ENCODE peak calls at places on chromosome 22, in six cellular contexts. X is A549, B is K562, S is endothelial cell of umbilical vein, E is GM12878, I is HepG2. O is an unnamed sample.

GRCh38 chr22:43346521-43346929 is 3.4 kb upstream of the SCUBE1 start:
- DNase-seq in X (peak; percentile 65), B (peak; percentile 57), S (peak; percentile 29), E (no peak), I (peak; percentile 30), O (peak; percentile 61)

GRCh38 chr22:49771266-49772065 is 56.2 kb downstream of the BRD1 start:
- DNase-seq in X (no peak), B (no peak), S (no peak), E (no peak), I (no peak), O (no peak)

GRCh38 chr22:44143117-44143495 is 37.6 kb upstream of the PARVG start:
- DNase-seq in X (no peak), B (no peak), S (no peak), E (no peak), I (no peak), O (no peak)

GRCh38 chr22:49502126-49502826 is 325.4 kb downstream of the BRD1 start:
- DNase-seq in X (peak; percentile 57), B (no peak), S (no peak), E (no peak), I (peak; percentile 19), O (peak; percentile 94)

GRCh38 chr22:49723478-49724029 is 104.1 kb downstream of the BRD1 start:
- DNase-seq in X (no peak), B (no peak), S (no peak), E (no peak), I (no peak), O (no peak)

GRCh38 chr22:48929276-48929790 is 898.3 kb downstream of the BRD1 start:
- DNase-seq in X (no peak), B (no peak), S (no peak), E (no peak), I (no peak), O (no peak)

GRCh38 chr22:26330971-26331625 is 98.0 kb upstream of the ASPHD2 start:
- DNase-seq in X (peak; percentile 45), B (peak; percentile 88), S (peak; percentile 37), E (peak; percentile 7), I (peak; percentile 54), O (peak; percentile 50)

GRCh38 chr22:49983148-49984042 is 22.8 kb downstream of the PIM3 start:
- DNase-seq in X (no peak), B (no peak), S (no peak), E (no peak), I (no peak), O (no peak)

GRCh38 chr22:45994516-45995404 is 17.8 kb upstream of the WNT7B start:
- DNase-seq in X (peak; percentile 55), B (peak; percentile 72), S (peak; percentile 55), E (no peak), I (no peak), O (peak; percentile 74)

GRCh38 chr22:46290843-46291785 is 5.6 kb upstream of the GTSE1 start:
- DNase-seq in X (no peak), B (no peak), S (no peak), E (no peak), I (no peak), O (peak; percentile 45)

GRCh38 chr22:20408891-20409290 is 14.9 kb downstream of the ZNF74 start:
- DNase-seq in X (no peak), B (no peak), S (no peak), E (no peak), I (no peak), O (no peak)

GRCh38 chr22:38455063-38455529 is at the start of gene KCNJ4:
- DNase-seq in X (no peak), B (no peak), S (no peak), E (no peak), I (no peak), O (no peak)
- H3K4me3 ChIP-seq in X (peak within 1 kb of the TSS; percentile 62), B (peak within 1 kb of the TSS; percentile 49), S (peak within 1 kb of the TSS; percentile 32), E (no peak within 1 kb of the TSS), I (peak within 1 kb of the TSS; percentile 73), O (no peak within 1 kb of the TSS)

GRCh38 chr22:42284643-42285181 is 14.3 kb upstream of the TCF20 start:
- DNase-seq in X (no peak), B (no peak), S (no peak), E (no peak), I (no peak), O (no peak)

GRCh38 chr22:42282943-42283287 is 12.5 kb upstream of the TCF20 start:
- DNase-seq in X (no peak), B (no peak), S (no peak), E (no peak), I (no peak), O (no peak)

GRCh38 chr22:42282252-42282942 is 11.9 kb upstream of the TCF20 start:
- DNase-seq in X (no peak), B (no peak), S (no peak), E (no peak), I (peak; percentile 67), O (no peak)

GRCh38 chr22:42284230-42284591 is 13.8 kb upstream of the TCF20 start:
- DNase-seq in X (no peak), B (no peak), S (no peak), E (no peak), I (no peak), O (no peak)

DNA sequence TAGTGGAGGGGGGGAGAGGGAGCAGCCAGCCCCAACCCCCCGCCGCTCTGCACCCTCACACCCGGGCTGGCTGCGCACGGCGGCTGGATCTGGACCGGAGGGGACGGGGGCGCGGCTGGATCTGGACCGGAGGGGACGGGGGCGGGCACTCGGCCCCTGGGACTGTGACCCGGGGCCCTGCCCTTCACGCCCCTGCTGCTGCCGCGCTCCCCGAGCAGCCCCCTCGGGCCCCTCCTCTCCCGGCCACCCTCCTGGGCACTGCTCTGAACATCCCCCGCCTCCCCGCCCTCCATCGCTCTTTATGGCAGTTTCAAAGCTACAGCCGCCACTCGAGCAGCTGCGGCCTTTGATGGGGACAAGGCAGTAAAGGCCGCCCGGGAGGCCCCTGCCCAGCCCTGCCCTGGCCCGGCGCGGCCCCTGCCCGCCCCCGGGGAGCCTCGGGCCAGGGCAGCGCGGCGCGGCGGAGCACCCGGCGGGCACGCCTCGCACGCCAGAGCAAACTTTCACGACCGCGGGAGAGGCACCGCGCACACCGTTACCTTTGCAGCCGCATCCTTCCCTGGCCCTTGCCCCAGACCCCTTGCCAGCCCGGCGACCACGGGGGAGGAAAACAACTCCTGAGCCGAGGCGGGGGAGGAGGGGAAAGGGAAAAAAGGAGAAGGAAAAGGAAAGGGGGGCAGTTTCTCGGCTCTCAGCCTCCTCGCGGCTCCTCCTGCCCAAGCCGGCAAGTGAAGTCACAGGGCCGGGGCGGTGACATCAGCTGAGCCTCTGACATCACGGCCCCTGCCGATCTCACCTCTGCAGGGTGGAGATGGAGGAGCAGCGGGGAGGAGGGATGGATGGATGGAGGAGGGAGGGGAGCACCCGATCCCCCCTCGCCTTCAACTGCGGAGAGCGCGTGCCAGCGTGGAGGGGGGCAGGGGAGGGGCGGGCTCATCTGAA is 13.1 kb upstream of the TCF20 start:
- DNase-seq in X (no peak), B (peak; percentile 23), S (no peak), E (no peak), I (no peak), O (peak; percentile 33)
- TF ChIP-seq MYC in X (no peak), B (no peak), S (no peak), E (no peak), I (no peak), O (no peak)

GRCh38 chr22:38946771-38947170 is 10.6 kb upstream of the APOBEC3A start:
- DNase-seq in X (no peak), B (no peak), S (no peak), E (no peak), I (no peak), O (no peak)

GRCh38 chr22:38943882-38944281 is 13.5 kb upstream of the APOBEC3A start:
- DNase-seq in X (no peak), B (no peak), S (no peak), E (no peak), I (no peak), O (no peak)

GRCh38 chr22:38942702-38943101 is 14.7 kb upstream of the APOBEC3A start:
- DNase-seq in X (no peak), B (no peak), S (no peak), E (no peak), I (no peak), O (no peak)

GRCh38 chr22:38943181-38943580 is 14.2 kb upstream of the APOBEC3A start:
- DNase-seq in X (no peak), B (peak; percentile 24), S (no peak), E (no peak), I (no peak), O (peak; percentile 61)

DNA sequence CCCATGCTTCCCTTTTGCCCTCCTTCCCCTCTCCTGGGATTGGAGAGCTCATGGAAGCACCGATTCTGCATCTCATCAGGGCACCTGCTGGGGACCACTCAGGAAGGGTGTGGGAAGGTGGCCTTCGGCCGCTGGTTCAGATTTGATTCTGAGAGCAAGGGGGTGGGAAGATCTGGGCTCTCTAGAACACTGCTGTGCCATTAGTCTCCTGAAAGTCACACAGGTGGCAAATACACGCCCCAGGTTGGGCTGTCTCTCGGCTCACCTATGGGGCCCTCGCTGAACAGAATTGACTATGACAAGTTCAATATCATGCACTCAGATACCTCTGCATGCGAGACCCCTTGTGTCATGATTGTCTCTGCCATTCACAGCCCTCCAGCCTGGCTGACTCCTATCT is 12.8 kb upstream of the APOBEC3A start:
- DNase-seq in X (no peak), B (no peak), S (no peak), E (no peak), I (no peak), O (no peak)
- H3K4me3 ChIP-seq in X (no peak overlapping the region), B (no peak overlapping the region), S (no peak overlapping the region), E (no peak overlapping the region), I (no peak overlapping the region), O (no peak overlapping the region)

GRCh38 chr22:30326704-30327362 is at the start of gene TBC1D10A:
- DNase-seq in X (peak; percentile 80), B (peak; percentile 98), S (peak; percentile 86), E (peak; percentile 63), I (peak; percentile 90), O (peak; percentile 91)

GRCh38 chr22:30327864-30328345 is 1.2 kb upstream of the TBC1D10A start:
- DNase-seq in X (no peak), B (peak; percentile 30), S (no peak), E (no peak), I (peak; percentile 53), O (no peak)

GRCh38 chr22:30324008-30324730 is 2.6 kb downstream of the TBC1D10A start:
- DNase-seq in X (no peak), B (no peak), S (no peak), E (no peak), I (no peak), O (peak; percentile 54)

GRCh38 chr22:30325065-30325720 is 1.5 kb downstream of the TBC1D10A start:
- DNase-seq in X (peak; percentile 47), B (peak; percentile 41), S (no peak), E (no peak), I (no peak), O (no peak)

DNA sequence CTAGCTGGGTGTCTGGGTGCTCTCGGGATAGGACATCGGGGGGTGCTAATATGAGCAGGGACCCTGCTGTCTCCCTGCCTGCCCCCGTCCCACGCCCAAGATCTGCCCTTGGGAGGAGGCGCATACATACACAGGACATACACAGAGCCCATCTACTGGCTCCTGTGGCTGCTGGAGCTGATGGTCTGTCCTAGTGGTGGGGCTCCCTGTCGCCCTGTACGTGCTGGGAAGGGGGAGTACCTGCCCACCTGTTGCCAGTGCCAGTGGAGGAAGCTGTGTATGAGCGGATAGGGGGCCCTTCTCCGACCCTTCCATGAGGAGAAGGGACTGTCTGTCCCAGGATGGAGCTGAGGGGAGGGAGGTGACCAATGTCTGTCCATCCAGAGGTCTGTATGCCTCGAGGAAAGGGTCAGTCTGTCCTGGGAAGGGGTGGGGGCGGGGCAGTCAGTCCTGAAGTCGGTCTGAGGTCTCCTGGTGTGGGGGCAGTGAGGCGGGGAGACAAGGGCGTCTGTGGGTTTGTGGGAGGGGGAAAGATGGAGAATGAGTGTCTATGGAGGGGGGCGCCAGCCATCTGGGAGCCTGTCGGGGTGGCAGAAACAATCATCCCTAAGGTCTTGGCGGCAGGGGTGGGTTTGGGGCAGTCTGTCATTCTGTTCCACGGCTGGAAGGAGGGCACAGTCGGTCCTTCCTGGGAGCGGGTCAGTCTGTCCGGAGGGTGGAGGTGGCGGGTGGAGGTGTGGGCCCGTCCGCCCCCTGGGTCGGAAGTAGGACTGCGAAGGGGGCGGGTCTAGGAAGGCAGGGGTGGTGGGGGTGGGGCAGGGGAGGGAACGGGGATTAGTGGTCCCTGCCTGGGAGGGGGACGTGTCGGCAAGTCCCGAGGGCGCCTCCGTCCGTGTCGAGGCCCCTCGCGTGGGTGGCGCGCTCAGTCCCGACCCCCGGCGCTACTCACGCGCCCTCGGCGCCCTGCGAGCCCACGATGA is 727 bp downstream of the TBC1D10A start:
- DNase-seq in X (no peak), B (peak; percentile 82), S (no peak), E (no peak), I (no peak), O (no peak)
- TF ChIP-seq MYC in X (no peak), B (no peak), S (no peak), E (no peak), I (no peak), O (no peak)

O was measured in NB4.